ENCODE peak calls at places on chromosomes 12 and 14, in four cellular contexts. D is adipocyte, P is SJCRH30, H is A549. Z is an unnamed sample.

GRCh38 chr14:73886449-73887115 is at the start of gene ZNF410:
- DNase-seq in D (peak; percentile 98), P (peak; percentile 96), H (peak; percentile 97), Z (peak; percentile 95)

GRCh38 chr14:52044791-52045522 is 23.9 kb downstream of the NID2 start:
- DNase-seq in H (peak; percentile 20), D (peak; percentile 92), P (no peak), Z (peak; percentile 94)

GRCh38 chr12:92582466-92582865 is 120.3 kb upstream of the PLEKHG7 start:
- DNase-seq in P (peak; percentile 27), H (no peak), D (no peak), Z (peak; percentile 7)

GRCh38 chr12:57560516-57560915 is 10.7 kb downstream of the KIF5A start:
- DNase-seq in P (no peak), D (no peak), H (no peak), Z (no peak)

GRCh38 chr12:12003609-12004008 is 67.1 kb upstream of the BCL2L14 start:
- DNase-seq in H (no peak), D (no peak), P (no peak), Z (no peak)

GRCh38 chr12:18859400-18859799 is 121.5 kb downstream of the CAPZA3 start:
- DNase-seq in D (no peak), P (no peak), H (no peak), Z (no peak)

GRCh38 chr12:106139422-106140141 is 828 bp upstream of the NUAK1 start:
- DNase-seq in P (peak; percentile 50), H (peak; percentile 89), D (peak; percentile 90), Z (peak; percentile 60)

GRCh38 chr14:59310644-59311043 is 122.2 kb downstream of the DAAM1 start:
- DNase-seq in P (no peak), H (no peak), D (no peak), Z (no peak)

GRCh38 chr14:95547626-95548327 is 12.9 kb downstream of the GLRX5 start:
- DNase-seq in D (peak; percentile 50), H (no peak), P (peak; percentile 45), Z (peak; percentile 48)

GRCh38 chr14:101460986-101461750 is 100.1 kb upstream of the DIO3 start:
- DNase-seq in P (no peak), H (no peak), D (no peak), Z (no peak)

GRCh38 chr12:78085562-78086182 is 255.0 kb downstream of the NAV3 start:
- DNase-seq in H (no peak), D (peak; percentile 37), P (no peak), Z (peak; percentile 49)

GRCh38 chr12:78087363-78087675 is 256.6 kb downstream of the NAV3 start:
- DNase-seq in D (no peak), P (no peak), H (no peak), Z (peak; percentile 30)

GRCh38 chr12:78086553-78087362 is 256.1 kb downstream of the NAV3 start:
- DNase-seq in P (no peak), H (no peak), D (peak; percentile 45), Z (peak; percentile 15)

DNA sequence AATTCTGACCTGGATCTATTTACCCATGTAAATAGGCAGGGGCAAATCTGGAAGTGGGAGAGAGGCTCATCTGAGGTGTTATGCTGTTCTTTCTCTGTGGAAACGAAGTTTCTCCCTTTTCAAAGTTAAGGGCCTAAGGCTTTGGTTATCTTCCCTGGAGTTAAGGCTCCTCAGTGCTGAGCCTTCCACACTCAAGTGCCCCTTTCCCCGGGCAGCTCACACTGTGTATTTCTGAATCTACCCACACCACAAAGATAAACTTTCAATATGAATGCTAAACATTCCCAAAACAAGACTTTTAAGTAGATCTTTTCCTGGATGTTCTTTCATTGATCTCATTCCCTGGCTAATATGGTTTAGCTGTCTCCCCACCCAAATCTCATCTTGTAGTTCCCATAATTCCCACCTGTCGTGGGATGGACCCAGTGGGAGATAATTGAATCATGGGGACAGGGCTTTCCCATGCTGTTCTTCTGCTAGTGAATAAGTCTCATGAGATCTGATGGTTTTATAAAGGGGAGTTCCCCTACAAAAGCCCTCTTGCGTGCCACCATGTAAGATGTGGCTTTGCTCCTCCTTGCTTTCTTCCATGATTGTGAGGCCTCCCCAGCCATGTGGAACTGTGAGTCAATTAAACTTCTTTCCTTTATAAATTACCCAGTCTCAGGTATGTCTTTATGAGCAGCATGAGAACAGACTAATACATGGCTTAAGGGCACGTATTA is 251.1 kb downstream of the NAV3 start:
- DNase-seq in D (no peak), H (no peak), P (no peak), Z (no peak)
- H3K4me3 ChIP-seq in D (no peak overlapping the region), H (no peak overlapping the region), P (no peak overlapping the region), Z (no peak overlapping the region)

GRCh38 chr12:52082668-52082987 is 3.1 kb downstream of the SMIM41 start:
- DNase-seq in P (no peak), H (no peak), D (no peak), Z (no peak)
- H3K4me3 ChIP-seq in P (no peak overlapping the region), H (no peak overlapping the region), D (no peak overlapping the region), Z (no peak overlapping the region)

GRCh38 chr12:9880532-9880931 is 757 bp upstream of the KLRF2 start:
- DNase-seq in P (no peak), D (no peak), H (no peak), Z (no peak)

GRCh38 chr12:9883175-9883574 is 1.9 kb downstream of the KLRF2 start:
- DNase-seq in D (no peak), P (no peak), H (no peak), Z (peak; percentile 1)

GRCh38 chr12:9881246-9881645 is at the start of gene KLRF2:
- DNase-seq in D (no peak), P (no peak), H (no peak), Z (no peak)

DNA sequence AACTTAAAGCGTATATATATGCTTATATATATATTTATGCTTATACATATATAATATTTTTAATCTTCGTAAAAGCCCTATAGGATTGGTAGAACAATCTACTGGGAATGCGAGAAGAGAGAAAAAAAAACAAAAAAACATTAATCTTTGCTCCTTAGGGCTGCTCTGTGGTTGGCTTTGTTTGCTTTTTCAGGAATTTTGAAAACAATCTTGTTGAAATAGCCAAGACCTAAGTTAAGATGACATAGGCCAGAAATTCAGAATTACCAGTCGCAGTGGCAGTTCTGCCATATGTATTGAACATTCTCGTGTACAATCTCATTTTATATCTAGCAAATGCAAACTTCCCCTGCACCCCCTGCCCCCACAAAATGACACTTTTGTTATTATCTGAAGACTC is 699 bp downstream of the KLRF2 start:
- DNase-seq in H (no peak), D (no peak), P (no peak), Z (no peak)
- H3K4me3 ChIP-seq in H (no peak overlapping the region), D (no peak overlapping the region), P (no peak overlapping the region), Z (no peak overlapping the region)

GRCh38 chr12:65725376-65725775 is 98.9 kb upstream of the HMGA2 start:
- DNase-seq in D (peak; percentile 34), H (no peak), P (no peak), Z (peak; percentile 47)

GRCh38 chr12:65728348-65728912 is 95.9 kb upstream of the HMGA2 start:
- DNase-seq in H (no peak), P (no peak), D (no peak), Z (no peak)

GRCh38 chr12:65731771-65732170 is 92.5 kb upstream of the HMGA2 start:
- DNase-seq in P (no peak), D (no peak), H (no peak), Z (no peak)

GRCh38 chr12:65734226-65734625 is 90.1 kb upstream of the HMGA2 start:
- DNase-seq in H (no peak), D (no peak), P (no peak), Z (no peak)

GRCh38 chr12:65728913-65729793 is 95.1 kb upstream of the HMGA2 start:
- DNase-seq in P (peak; percentile 61), D (peak; percentile 55), H (no peak), Z (no peak)
- H3K4me3 ChIP-seq in P (peak overlapping the region; percentile 62), D (peak overlapping the region; percentile 78), H (no peak overlapping the region), Z (peak overlapping the region; percentile 64)

GRCh38 chr14:81435578-81436295 is 35.6 kb upstream of the STON2 start:
- DNase-seq in H (peak; percentile 26), D (peak; percentile 46), P (peak; percentile 67), Z (peak; percentile 28)

GRCh38 chr14:81436296-81437138 is 36.4 kb upstream of the STON2 start:
- DNase-seq in D (peak; percentile 82), P (peak; percentile 86), H (peak; percentile 58), Z (peak; percentile 33)

GRCh38 chr14:81434230-81434629 is 34.1 kb upstream of the STON2 start:
- DNase-seq in P (no peak), D (no peak), H (no peak), Z (no peak)

GRCh38 chr14:81433378-81433777 is 33.3 kb upstream of the STON2 start:
- DNase-seq in D (no peak), H (no peak), P (no peak), Z (no peak)

GRCh38 chr14:81435048-81435577 is 35.0 kb upstream of the STON2 start:
- DNase-seq in D (no peak), H (no peak), P (no peak), Z (no peak)
- H3K4me3 ChIP-seq in D (peak overlapping the region; percentile 78), H (peak overlapping the region; percentile 72), P (peak overlapping the region; percentile 70), Z (peak overlapping the region; percentile 50)

GRCh38 chr12:94145231-94145979 is 3.0 kb upstream of the PLXNC1 start:
- DNase-seq in D (peak; percentile 77), H (peak; percentile 42), P (peak; percentile 9), Z (peak; percentile 65)
- H3K4me3 ChIP-seq in D (no peak overlapping the region), H (no peak overlapping the region), P (no peak overlapping the region), Z (no peak overlapping the region)

Z was measured in fibroblast of the aortic adventitia.